ENCODE peak calls at places on chromosome 22, in six cellular contexts. S is LNCaP clone FGC; F is OCI-LY7; Q is iPS-NIHi11; U is ELR; M is stimulated activated CD4-positive, alpha-beta T cell treated with anti-CD3 and anti-CD28 coated beads, Interleukin-12 subunit alpha, Interleukin-12 subunit beta, amount 100 ng/mL, for 4 hours. D is an unnamed sample.

GRCh38 chr22:44823806-44824205 is 71.4 kb downstream of the ARHGAP8 start:
- DNase-seq in U (no peak), M (no peak), S (no peak), Q (no peak), F (no peak), D (no peak)

GRCh38 chr22:49937758-49938564 is 19.5 kb downstream of the CRELD2 start:
- DNase-seq in U (no peak), F (no peak), Q (no peak), S (no peak), M (no peak), D (peak; percentile 58)

GRCh38 chr22:43126506-43127165 is 16.1 kb downstream of the BIK start:
- DNase-seq in M (no peak), F (no peak), U (peak; percentile 94), Q (peak; percentile 65), S (no peak), D (peak; percentile 60)

GRCh38 chr22:49951001-49951677 is 9.4 kb upstream of the PIM3 start:
- DNase-seq in M (no peak), Q (no peak), U (no peak), S (peak; percentile 93), F (no peak), D (peak; percentile 98)

GRCh38 chr22:37126882-37127281 is 17.4 kb upstream of the TMPRSS6 start:
- DNase-seq in M (no peak), S (no peak), U (no peak), Q (peak; percentile 63), F (peak; percentile 20), D (no peak)

GRCh38 chr22:49609207-49609876 is 218.3 kb downstream of the BRD1 start:
- DNase-seq in U (no peak), M (no peak), Q (no peak), F (no peak), S (no peak), D (no peak)

GRCh38 chr22:37419916-37420655 is 7.2 kb downstream of the ELFN2 start:
- DNase-seq in F (no peak), U (peak; percentile 40), M (no peak), Q (peak; percentile 73), S (peak; percentile 32), D (no peak)

GRCh38 chr22:21902296-21903087 is 35.0 kb upstream of the MAPK1 start:
- DNase-seq in Q (no peak), S (no peak), M (no peak), F (no peak), U (no peak), D (no peak)

GRCh38 chr22:20010307-20011122 is 6.1 kb downstream of the ARVCF start:
- DNase-seq in S (no peak), F (no peak), M (no peak), Q (no peak), U (no peak), D (peak; percentile 41)

GRCh38 chr22:40605676-40606250 is 30.8 kb downstream of the MRTFA start:
- DNase-seq in F (no peak), U (no peak), M (no peak), S (peak; percentile 63), Q (no peak), D (no peak)

GRCh38 chr22:21761086-21761485 is 25.5 kb upstream of the YPEL1 start:
- DNase-seq in F (no peak), S (no peak), M (no peak), Q (no peak), U (peak; percentile 50), D (no peak)

GRCh38 chr22:46462726-46463371 is 74.6 kb downstream of the CELSR1 start:
- DNase-seq in U (peak; percentile 92), Q (no peak), M (no peak), S (no peak), F (no peak), D (no peak)

GRCh38 chr22:24435861-24436351 is 8.5 kb downstream of the ADORA2A start:
- DNase-seq in Q (no peak), S (no peak), M (no peak), U (peak; percentile 96), F (peak; percentile 24), D (no peak)

GRCh38 chr22:43313497-43314474 is 29.4 kb downstream of the SCUBE1 start:
- DNase-seq in Q (no peak), M (no peak), U (no peak), S (no peak), F (no peak), D (no peak)

GRCh38 chr22:31630331-31631329 is 31.4 kb downstream of the PISD start:
- DNase-seq in U (peak; percentile 89), S (no peak), M (peak; percentile 80), Q (peak; percentile 95), F (peak; percentile 96), D (peak; percentile 89)

GRCh38 chr22:23076896-23077572 is 6.7 kb downstream of the GNAZ start:
- DNase-seq in Q (no peak), F (no peak), S (no peak), M (no peak), U (no peak), D (no peak)

GRCh38 chr22:35349704-35350538 is 31.0 kb upstream of the HMOX1 start:
- DNase-seq in M (no peak), U (no peak), F (peak; percentile 84), Q (no peak), S (no peak), D (peak; percentile 55)

GRCh38 chr22:46416537-46417267 is 81.2 kb downstream of the TRMU start:
- DNase-seq in M (no peak), S (no peak), U (no peak), F (no peak), Q (no peak), D (no peak)

GRCh38 chr22:40176921-40177737 is 596 bp upstream of the TNRC6B start:
- DNase-seq in F (peak; percentile 68), S (peak; percentile 51), U (peak; percentile 76), Q (peak; percentile 55), M (peak; percentile 63), D (peak; percentile 56)

GRCh38 chr22:41976961-41977566 is 7.8 kb downstream of the SEPTIN3 start:
- DNase-seq in U (no peak), Q (peak; percentile 79), S (no peak), M (no peak), F (no peak), D (no peak)

GRCh38 chr22:24051568-24051967 is 40.5 kb downstream of the CABIN1 start:
- DNase-seq in U (no peak), F (no peak), M (no peak), Q (no peak), S (no peak), D (no peak)

GRCh38 chr22:44799077-44799931 is 46.9 kb downstream of the ARHGAP8 start:
- DNase-seq in F (no peak), M (no peak), U (no peak), Q (no peak), S (no peak), D (no peak)

GRCh38 chr22:28600546-28601143 is 79.0 kb downstream of the TTC28 start:
- DNase-seq in S (peak; percentile 31), M (no peak), U (peak; percentile 76), F (peak; percentile 72), Q (peak; percentile 13), D (no peak)

GRCh38 chr22:36808611-36809344 is 8.1 kb downstream of the PVALB start:
- DNase-seq in U (no peak), F (no peak), Q (no peak), S (peak; percentile 28), M (no peak), D (no peak)